ENCODE peak calls at places on chromosomes 13 and 19, in four cellular contexts. T is AG10803, F is fibroblast of lung, Y is ovary. W is an unnamed sample.

GRCh38 chr13:104460553-104460952 is 1394.3 kb upstream of the SLC10A2 start:
- DNase-seq in F (peak), Y (no peak), T (no peak), W (peak)

GRCh38 chr19:4581381-4582111 is 22.1 kb upstream of the SEMA6B start:
- DNase-seq in Y (no peak), T (no peak), F (peak), W (peak)

GRCh38 chr13:112943309-112944125 is 25.5 kb upstream of the MCF2L start:
- DNase-seq in F (peak), Y (peak), T (no peak), W (peak)

GRCh38 chr13:37369618-37370017 is 228.9 kb downstream of the POSTN start:
- DNase-seq in F (peak), Y (no peak), T (no peak), W (peak)

GRCh38 chr13:113058129-113058987 is 47.2 kb upstream of the F7 start:
- DNase-seq in Y (no peak), F (no peak), T (no peak), W (no peak)

GRCh38 chr13:85650613-85651012 is 148.6 kb downstream of the SLITRK6 start:
- DNase-seq in F (no peak), T (no peak), Y (no peak), W (peak)

GRCh38 chr19:54345938-54346386 is 7.0 kb upstream of the LILRA4 start:
- DNase-seq in Y (no peak), T (no peak), F (no peak), W (no peak)

GRCh38 chr13:112184261-112184660 is 117.3 kb downstream of the SOX1 start:
- DNase-seq in Y (peak), T (no peak), F (no peak), W (no peak)

GRCh38 chr13:47841131-47841530 is 159.9 kb downstream of the SUCLA2 start:
- DNase-seq in F (no peak), T (no peak), Y (no peak), W (no peak)

GRCh38 chr13:52599853-52600603 is 42.2 kb upstream of the HNRNPA1L2 start:
- DNase-seq in F (peak), T (peak), Y (peak), W (peak)

GRCh38 chr19:21902596-21902995 is 66.6 kb upstream of the ZNF43 start:
- DNase-seq in F (no peak), T (no peak), Y (no peak), W (no peak)

GRCh38 chr13:111241006-111241755 is 79.3 kb upstream of the TEX29 start:
- DNase-seq in F (no peak), T (no peak), Y (no peak), W (no peak)

GRCh38 chr19:32526895-32527294 is 54.1 kb upstream of the PDCD5 start:
- DNase-seq in T (no peak), F (no peak), Y (no peak), W (no peak)

GRCh38 chr13:102710261-102710679 is 15.4 kb upstream of the METTL21C start:
- DNase-seq in T (peak), F (peak), Y (no peak), W (no peak)

GRCh38 chr13:30835442-30835841 is 70.6 kb upstream of the MEDAG start:
- DNase-seq in Y (peak), F (no peak), T (no peak), W (no peak)

GRCh38 chr19:2527716-2528115 is 51.8 kb downstream of the GADD45B start:
- DNase-seq in Y (no peak), F (no peak), T (no peak), W (no peak)

GRCh38 chr13:110760611-110761010 is 47.1 kb downstream of the ING1 start:
- DNase-seq in T (no peak), F (no peak), Y (no peak), W (no peak)

GRCh38 chr13:48859168-48860105 is 116.3 kb upstream of the FNDC3A start:
- DNase-seq in Y (no peak), F (no peak), T (no peak), W (no peak)

GRCh38 chr19:4519521-4520277 is 1.4 kb upstream of the PLIN4 start:
- DNase-seq in Y (peak), T (peak), F (no peak), W (peak)

GRCh38 chr19:10214784-10215183 is 16.3 kb downstream of the S1PR2 start:
- DNase-seq in F (peak), T (peak), Y (no peak), W (peak)

GRCh38 chr13:45584816-45585215 is 30.7 kb downstream of the ERICH6B start:
- DNase-seq in T (no peak), F (no peak), Y (no peak), W (peak)

GRCh38 chr13:40026741-40027140 is 371.3 kb downstream of the COG6 start:
- DNase-seq in T (no peak), F (no peak), Y (no peak), W (no peak)

GRCh38 chr19:49843265-49843664 is 7.7 kb upstream of the PTOV1 start:
- DNase-seq in T (no peak), F (no peak), Y (no peak), W (no peak)

GRCh38 chr13:42930136-42930535 is 61.9 kb downstream of the EPSTI1 start:
- DNase-seq in T (no peak), F (no peak), Y (no peak), W (no peak)

GRCh38 chr13:64274481-64275217 is 2859.0 kb upstream of the PCDH20 start:
- DNase-seq in Y (no peak), T (no peak), F (peak), W (no peak)

GRCh38 chr19:50729894-50730293 is 6.7 kb downstream of the CLEC11A start:
- DNase-seq in Y (no peak), T (no peak), F (no peak), W (no peak)

GRCh38 chr19:2902590-2903218 is 2.0 kb downstream of the ZNF57 start:
- DNase-seq in F (no peak), Y (no peak), T (no peak), W (no peak)

GRCh38 chr19:50493171-50493570 is 16.5 kb upstream of the GARIN5A start:
- DNase-seq in Y (no peak), T (no peak), F (no peak), W (no peak)

GRCh38 chr19:56272448-56272847 is at the start of gene EDDM13:
- DNase-seq in F (peak), Y (no peak), T (no peak), W (peak)

GRCh38 chr19:58279042-58279924 is 528 bp downstream of the ZNF8 start:
- DNase-seq in Y (peak), F (peak), T (peak), W (peak)

GRCh38 chr19:2426661-2427322 is 594 bp downstream of the TIMM13 start:
- DNase-seq in T (peak), F (peak), Y (peak), W (peak)

GRCh38 chr19:30070970-30071632 is 129.1 kb downstream of the URI1 start:
- DNase-seq in Y (peak), T (no peak), F (no peak), W (no peak)

GRCh38 chr13:90591927-90592268 is 755.6 kb upstream of the MIR17HG start:
- DNase-seq in Y (no peak), F (no peak), T (no peak), W (peak)

GRCh38 chr13:112709825-112710783 is 20.3 kb downstream of the ATP11A start:
- DNase-seq in Y (peak), F (no peak), T (no peak), W (no peak)

DNA sequence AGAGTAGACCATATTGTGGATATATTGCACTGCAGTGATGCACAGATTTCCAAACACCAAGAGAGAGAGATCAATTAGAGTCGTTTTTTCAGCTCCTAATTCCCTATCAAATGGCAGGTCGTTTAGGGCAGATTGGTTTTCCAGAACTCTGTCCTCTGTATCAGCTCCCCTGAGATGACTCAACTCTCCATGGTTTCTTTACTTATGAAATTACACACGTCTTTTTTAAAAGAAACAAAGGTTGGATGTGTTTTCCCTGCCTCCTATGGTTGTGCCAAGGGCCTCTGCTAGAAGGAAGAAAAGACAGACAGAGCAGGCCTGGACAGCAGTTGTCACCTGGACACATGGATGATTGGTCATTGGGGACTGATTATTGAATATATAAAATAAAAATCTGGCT is 478.1 kb upstream of the NBEA start:
- DNase-seq in Y (no peak), F (peak), T (no peak), W (peak)
- H3K4me3 ChIP-seq in Y (no peak), F (no peak), T (no peak), W (no peak)

GRCh38 chr19:41541990-41542584 is 33.9 kb upstream of the CEACAM21 start:
- DNase-seq in F (no peak), T (peak), Y (no peak), W (peak)
- TF ChIP-seq CTCF in F (peak), T (peak), Y (no peak), W (peak)

GRCh38 chr19:12092065-12092867 is 27.7 kb downstream of the ZNF844 start:
- DNase-seq in Y (peak), T (peak), F (peak), W (peak)
- H3K4me3 ChIP-seq in Y (peak), T (peak), F (peak), W (no peak)

GRCh38 chr19:7351861-7352260 is 3.1 kb downstream of the ARHGEF18 start:
- DNase-seq in Y (no peak), T (no peak), F (no peak), W (no peak)
- TF ChIP-seq CTCF in Y (no peak), T (no peak), F (no peak), W (no peak)

GRCh38 chr13:20721454-20722357 is 18.2 kb downstream of the IL17D start:
- DNase-seq in Y (peak), F (peak), T (peak), W (peak)
- H3K4me3 ChIP-seq in Y (peak), F (peak), T (peak), W (peak)

GRCh38 chr19:13153627-13154240 is 3.5 kb downstream of the IER2 start:
- DNase-seq in T (peak), Y (peak), F (peak), W (no peak)
- TF ChIP-seq CTCF in T (peak), Y (no peak), F (no peak), W (peak)

GRCh38 chr19:12882589-12882988 is 1.3 kb upstream of the DNASE2 start:
- DNase-seq in Y (no peak), F (no peak), T (no peak), W (no peak)

GRCh38 chr19:12884627-12884925 is 2.4 kb downstream of the KLF1 start:
- DNase-seq in T (no peak), Y (no peak), F (no peak), W (no peak)

GRCh38 chr19:12884926-12885748 is 1.9 kb downstream of the KLF1 start:
- DNase-seq in T (peak), Y (peak), F (peak), W (peak)

GRCh38 chr19:12885749-12886706 is 973 bp downstream of the KLF1 start:
- DNase-seq in F (peak), Y (no peak), T (no peak), W (no peak)

DNA sequence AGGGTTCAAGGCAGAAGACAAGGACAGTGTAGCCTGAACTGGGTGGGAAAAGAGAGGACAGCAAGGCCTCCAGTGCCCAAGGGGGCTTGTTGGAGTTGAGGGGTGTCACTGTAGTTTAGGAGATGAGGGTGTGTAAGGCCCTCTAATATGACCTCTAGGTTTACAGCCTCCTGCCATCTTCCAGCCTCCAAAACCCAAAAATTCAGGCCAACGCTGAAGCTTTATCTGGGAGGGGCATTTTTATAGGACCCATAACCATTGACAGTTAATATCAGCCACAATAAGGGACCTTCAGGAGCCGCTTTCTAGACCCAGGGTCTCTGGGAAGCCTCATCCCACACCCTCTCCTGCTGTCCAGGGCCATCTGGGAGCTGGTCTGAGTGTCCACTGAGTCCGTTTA is 2.8 kb downstream of the KLF1 start:
- DNase-seq in T (no peak), F (no peak), Y (no peak), W (no peak)
- H3K4me3 ChIP-seq in T (no peak), F (no peak), Y (no peak), W (no peak)

GRCh38 chr19:18254546-18255500 is 19.4 kb downstream of the IQCN start:
- DNase-seq in T (no peak), F (no peak), Y (no peak), W (no peak)
- TF ChIP-seq CTCF in T (no peak), F (no peak), Y (no peak), W (peak)

GRCh38 chr13:24267801-24268200 is 41.6 kb upstream of the C1QTNF9 start:
- DNase-seq in F (no peak), T (no peak), Y (no peak), W (no peak)

GRCh38 chr13:24271231-24271610 is 38.2 kb upstream of the C1QTNF9 start:
- DNase-seq in T (no peak), Y (no peak), F (no peak), W (no peak)

GRCh38 chr13:24271611-24272451 is 37.5 kb upstream of the C1QTNF9 start:
- DNase-seq in Y (peak), F (peak), T (peak), W (peak)

GRCh38 chr13:24270639-24271131 is 38.7 kb upstream of the C1QTNF9 start:
- DNase-seq in F (peak), T (peak), Y (peak), W (peak)

GRCh38 chr13:24269803-24270202 is 39.6 kb upstream of the C1QTNF9 start:
- DNase-seq in Y (no peak), F (peak), T (peak), W (peak)
- H3K4me3 ChIP-seq in Y (no peak), F (no peak), T (no peak), W (no peak)

DNA sequence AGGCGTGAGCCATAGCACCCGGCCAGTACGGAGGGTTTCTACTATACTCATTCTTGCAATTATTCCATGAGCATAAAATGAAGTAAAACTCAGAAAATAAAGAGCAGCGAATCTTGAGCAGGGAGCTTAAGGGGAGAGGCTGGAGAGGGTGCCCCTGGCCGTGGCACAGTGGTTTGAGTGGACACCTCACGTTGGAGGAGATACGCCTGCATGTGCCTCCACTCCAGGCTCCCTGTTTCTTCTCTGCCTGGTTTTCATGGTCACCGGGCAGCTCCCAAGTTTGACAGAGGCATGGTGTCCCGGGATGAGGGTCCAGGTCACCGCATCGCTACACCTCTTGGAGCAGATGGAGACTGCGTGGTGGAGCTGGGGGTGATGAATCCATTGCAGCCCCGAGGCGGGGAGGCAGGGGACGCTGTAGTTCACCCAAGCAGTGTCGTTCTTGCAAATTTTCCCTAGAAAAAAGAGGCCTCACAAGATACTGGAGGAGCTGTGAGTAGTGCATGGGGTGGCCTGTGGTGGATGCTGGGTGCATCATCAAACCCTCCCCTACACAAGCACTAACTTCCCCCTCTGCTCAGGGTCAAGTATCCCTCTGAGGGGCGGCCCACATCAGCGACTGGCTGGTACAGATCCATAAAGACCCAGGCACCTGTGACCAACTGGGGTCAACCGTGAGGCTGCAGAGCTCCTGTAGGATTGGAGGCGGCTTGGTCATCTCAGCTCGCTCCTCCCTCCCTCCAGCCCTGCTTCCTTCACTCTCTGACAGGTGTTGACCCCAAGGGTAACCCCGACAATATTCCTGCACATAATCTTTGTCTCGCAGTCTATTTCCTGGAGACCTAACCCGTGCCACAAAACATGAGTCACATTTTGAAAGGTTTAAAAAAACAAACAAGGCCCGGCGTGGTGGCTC is 3.6 kb upstream of the MIER2 start:
- DNase-seq in T (no peak), Y (no peak), F (peak), W (no peak)
- TF ChIP-seq CTCF in T (no peak), Y (no peak), F (no peak), W (no peak)

W was measured in mammary epithelial cell.